ENCODE peak calls at places on chromosome 1, in ten cellular contexts. One of them, this sample, is unnamed.

GRCh38 chr1:70051926-70052325 is 153.5 kb downstream of the LRRC40 start:
- DNase-seq in gastrocnemius medialis: no peak
- DNase-seq in ovary: no peak
- DNase-seq in astrocyte of the spinal cord: no peak
- DNase-seq in fibroblast of villous mesenchyme: no peak
- DNase-seq in psoas muscle: no peak
- DNase-seq in heart right ventricle: no peak
- DNase-seq in astrocyte of the cerebellum: no peak
- DNase-seq in WTC11: no peak
- DNase-seq in left ventricle myocardium inferior: no peak
- DNase-seq in this sample: no peak

GRCh38 chr1:3803905-3804626 is 7.8 kb upstream of the LRRC47 start:
- DNase-seq in gastrocnemius medialis: no peak
- DNase-seq in ovary: no peak
- DNase-seq in astrocyte of the spinal cord: no peak
- DNase-seq in fibroblast of villous mesenchyme: no peak
- DNase-seq in psoas muscle: no peak
- DNase-seq in heart right ventricle: no peak
- DNase-seq in astrocyte of the cerebellum: no peak
- DNase-seq in WTC11: no peak
- DNase-seq in left ventricle myocardium inferior: no peak
- DNase-seq in this sample: no peak

GRCh38 chr1:51014878-51015277 is 44.8 kb downstream of the CDKN2C start:
- DNase-seq in gastrocnemius medialis: no peak
- DNase-seq in ovary: no peak
- DNase-seq in astrocyte of the spinal cord: no peak
- DNase-seq in fibroblast of villous mesenchyme: no peak
- DNase-seq in psoas muscle: no peak
- DNase-seq in heart right ventricle: no peak
- DNase-seq in astrocyte of the cerebellum: no peak
- DNase-seq in WTC11: no peak
- DNase-seq in left ventricle myocardium inferior: no peak
- DNase-seq in this sample: no peak

GRCh38 chr1:172236958-172237357 is 183.5 kb upstream of the C1orf105 start:
- DNase-seq in gastrocnemius medialis: no peak
- DNase-seq in ovary: no peak
- DNase-seq in astrocyte of the spinal cord: no peak
- DNase-seq in fibroblast of villous mesenchyme: no peak
- DNase-seq in psoas muscle: no peak
- DNase-seq in heart right ventricle: no peak
- DNase-seq in astrocyte of the cerebellum: no peak
- DNase-seq in WTC11: no peak
- DNase-seq in left ventricle myocardium inferior: no peak
- DNase-seq in this sample: no peak

GRCh38 chr1:207579436-207579799 is 65.5 kb upstream of the CR1L start:
- DNase-seq in gastrocnemius medialis: peak; percentile 23
- DNase-seq in ovary: peak; percentile 19
- DNase-seq in astrocyte of the spinal cord: peak; percentile 44
- DNase-seq in fibroblast of villous mesenchyme: peak; percentile 67
- DNase-seq in psoas muscle: no peak
- DNase-seq in heart right ventricle: no peak
- DNase-seq in astrocyte of the cerebellum: no peak
- DNase-seq in WTC11: peak; percentile 72
- DNase-seq in left ventricle myocardium inferior: no peak
- DNase-seq in this sample: peak; percentile 35

GRCh38 chr1:175129182-175129581 is 61.5 kb downstream of the TNN start:
- DNase-seq in gastrocnemius medialis: no peak
- DNase-seq in ovary: no peak
- DNase-seq in astrocyte of the spinal cord: no peak
- DNase-seq in fibroblast of villous mesenchyme: peak; percentile 62
- DNase-seq in psoas muscle: no peak
- DNase-seq in heart right ventricle: no peak
- DNase-seq in astrocyte of the cerebellum: no peak
- DNase-seq in WTC11: no peak
- DNase-seq in left ventricle myocardium inferior: no peak
- DNase-seq in this sample: no peak

GRCh38 chr1:154652893-154653292 is 44.9 kb upstream of the ADAR start:
- DNase-seq in gastrocnemius medialis: no peak
- DNase-seq in ovary: no peak
- DNase-seq in astrocyte of the spinal cord: no peak
- DNase-seq in fibroblast of villous mesenchyme: no peak
- DNase-seq in psoas muscle: no peak
- DNase-seq in heart right ventricle: no peak
- DNase-seq in astrocyte of the cerebellum: no peak
- DNase-seq in WTC11: no peak
- DNase-seq in left ventricle myocardium inferior: no peak
- DNase-seq in this sample: no peak

GRCh38 chr1:241351841-241352240 is 5.2 kb downstream of the RGS7 start:
- DNase-seq in gastrocnemius medialis: no peak
- DNase-seq in ovary: no peak
- DNase-seq in astrocyte of the spinal cord: no peak
- DNase-seq in fibroblast of villous mesenchyme: no peak
- DNase-seq in psoas muscle: no peak
- DNase-seq in heart right ventricle: no peak
- DNase-seq in astrocyte of the cerebellum: no peak
- DNase-seq in WTC11: no peak
- DNase-seq in left ventricle myocardium inferior: no peak
- DNase-seq in this sample: no peak

DNA sequence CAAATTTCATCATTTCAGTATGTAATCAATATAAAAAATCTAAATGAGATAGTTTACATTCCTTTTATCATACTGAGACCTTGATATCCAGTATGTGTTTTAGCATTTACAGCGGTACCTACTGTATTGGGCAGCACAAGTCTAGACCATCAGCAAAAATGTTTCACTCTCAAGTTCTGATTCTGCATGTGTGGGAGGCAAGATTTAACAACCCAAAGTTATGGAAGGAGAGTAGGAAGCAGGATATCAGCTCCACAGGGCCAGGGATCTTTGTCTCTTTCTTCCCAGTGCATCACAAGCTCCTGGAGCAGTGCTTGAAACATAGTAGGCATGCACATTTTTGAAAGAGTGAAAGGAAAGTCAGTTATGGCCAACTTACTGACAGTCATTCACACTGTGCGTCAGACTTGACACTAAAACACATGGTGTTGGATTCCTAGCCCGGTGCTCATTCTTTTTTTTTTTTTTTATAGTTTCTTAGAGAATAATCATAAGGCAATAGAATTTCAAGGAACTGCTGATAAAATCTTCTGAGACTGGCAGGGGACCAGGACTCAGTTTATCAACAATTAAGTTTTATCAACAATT is 6.1 kb downstream of the TENT5C start:
- DNase-seq in gastrocnemius medialis: no peak
- DNase-seq in ovary: no peak
- DNase-seq in astrocyte of the spinal cord: no peak
- DNase-seq in fibroblast of villous mesenchyme: peak; percentile 24
- DNase-seq in psoas muscle: no peak
- DNase-seq in heart right ventricle: no peak
- DNase-seq in astrocyte of the cerebellum: no peak
- DNase-seq in WTC11: no peak
- DNase-seq in left ventricle myocardium inferior: no peak
- DNase-seq in this sample: no peak
- TF ChIP-seq CTCF in gastrocnemius medialis: no peak
- TF ChIP-seq CTCF in ovary: no peak
- TF ChIP-seq CTCF in astrocyte of the spinal cord: no peak
- TF ChIP-seq CTCF in fibroblast of villous mesenchyme: no peak
- TF ChIP-seq CTCF in psoas muscle: no peak
- TF ChIP-seq CTCF in heart right ventricle: no peak
- TF ChIP-seq CTCF in astrocyte of the cerebellum: no peak
- TF ChIP-seq CTCF in WTC11: no peak
- TF ChIP-seq CTCF in left ventricle myocardium inferior: no peak
- TF ChIP-seq CTCF in this sample: no peak

GRCh38 chr1:5996641-5997270 is 4.5 kb upstream of the NPHP4 start:
- DNase-seq in gastrocnemius medialis: peak; percentile 5
- DNase-seq in ovary: no peak
- DNase-seq in astrocyte of the spinal cord: no peak
- DNase-seq in fibroblast of villous mesenchyme: no peak
- DNase-seq in psoas muscle: peak; percentile 37
- DNase-seq in heart right ventricle: peak; percentile 4
- DNase-seq in astrocyte of the cerebellum: no peak
- DNase-seq in WTC11: no peak
- DNase-seq in left ventricle myocardium inferior: peak; percentile 4
- DNase-seq in this sample: no peak

GRCh38 chr1:5995871-5996630 is 3.8 kb upstream of the NPHP4 start:
- DNase-seq in gastrocnemius medialis: peak; percentile 9
- DNase-seq in ovary: no peak
- DNase-seq in astrocyte of the spinal cord: no peak
- DNase-seq in fibroblast of villous mesenchyme: no peak
- DNase-seq in psoas muscle: peak; percentile 45
- DNase-seq in heart right ventricle: peak; percentile 8
- DNase-seq in astrocyte of the cerebellum: no peak
- DNase-seq in WTC11: no peak
- DNase-seq in left ventricle myocardium inferior: peak; percentile 6
- DNase-seq in this sample: no peak

GRCh38 chr1:5992814-5993552 is 758 bp upstream of the NPHP4 start:
- DNase-seq in gastrocnemius medialis: peak; percentile 10
- DNase-seq in ovary: no peak
- DNase-seq in astrocyte of the spinal cord: no peak
- DNase-seq in fibroblast of villous mesenchyme: no peak
- DNase-seq in psoas muscle: peak; percentile 57
- DNase-seq in heart right ventricle: peak; percentile 22
- DNase-seq in astrocyte of the cerebellum: no peak
- DNase-seq in WTC11: no peak
- DNase-seq in left ventricle myocardium inferior: no peak
- DNase-seq in this sample: no peak

GRCh38 chr1:5993553-5994510 is 1.6 kb upstream of the NPHP4 start:
- DNase-seq in gastrocnemius medialis: peak; percentile 13
- DNase-seq in ovary: no peak
- DNase-seq in astrocyte of the spinal cord: no peak
- DNase-seq in fibroblast of villous mesenchyme: no peak
- DNase-seq in psoas muscle: peak; percentile 47
- DNase-seq in heart right ventricle: peak; percentile 17
- DNase-seq in astrocyte of the cerebellum: no peak
- DNase-seq in WTC11: no peak
- DNase-seq in left ventricle myocardium inferior: peak; percentile 12
- DNase-seq in this sample: no peak

GRCh38 chr1:5994713-5995621 is 2.7 kb upstream of the NPHP4 start:
- DNase-seq in gastrocnemius medialis: peak; percentile 10
- DNase-seq in ovary: no peak
- DNase-seq in astrocyte of the spinal cord: no peak
- DNase-seq in fibroblast of villous mesenchyme: no peak
- DNase-seq in psoas muscle: peak; percentile 50
- DNase-seq in heart right ventricle: peak; percentile 17
- DNase-seq in astrocyte of the cerebellum: no peak
- DNase-seq in WTC11: no peak
- DNase-seq in left ventricle myocardium inferior: peak; percentile 18
- DNase-seq in this sample: no peak
- TF ChIP-seq CTCF in gastrocnemius medialis: no peak
- TF ChIP-seq CTCF in ovary: no peak
- TF ChIP-seq CTCF in astrocyte of the spinal cord: peak; percentile 5
- TF ChIP-seq CTCF in fibroblast of villous mesenchyme: no peak
- TF ChIP-seq CTCF in psoas muscle: no peak
- TF ChIP-seq CTCF in heart right ventricle: no peak
- TF ChIP-seq CTCF in astrocyte of the cerebellum: peak; percentile 8
- TF ChIP-seq CTCF in WTC11: no peak
- TF ChIP-seq CTCF in left ventricle myocardium inferior: no peak
- TF ChIP-seq CTCF in this sample: no peak

GRCh38 chr1:223756806-223757700 is 44.7 kb downstream of the CAPN2 start:
- DNase-seq in gastrocnemius medialis: no peak
- DNase-seq in ovary: no peak
- DNase-seq in astrocyte of the spinal cord: no peak
- DNase-seq in fibroblast of villous mesenchyme: no peak
- DNase-seq in psoas muscle: no peak
- DNase-seq in heart right ventricle: no peak
- DNase-seq in astrocyte of the cerebellum: no peak
- DNase-seq in WTC11: no peak
- DNase-seq in left ventricle myocardium inferior: no peak
- DNase-seq in this sample: no peak

GRCh38 chr1:223761416-223761815 is 49.1 kb downstream of the CAPN2 start:
- DNase-seq in gastrocnemius medialis: no peak
- DNase-seq in ovary: no peak
- DNase-seq in astrocyte of the spinal cord: no peak
- DNase-seq in fibroblast of villous mesenchyme: peak; percentile 38
- DNase-seq in psoas muscle: no peak
- DNase-seq in heart right ventricle: no peak
- DNase-seq in astrocyte of the cerebellum: no peak
- DNase-seq in WTC11: no peak
- DNase-seq in left ventricle myocardium inferior: no peak
- DNase-seq in this sample: no peak

GRCh38 chr1:223760833-223761232 is 48.5 kb downstream of the CAPN2 start:
- DNase-seq in gastrocnemius medialis: no peak
- DNase-seq in ovary: no peak
- DNase-seq in astrocyte of the spinal cord: no peak
- DNase-seq in fibroblast of villous mesenchyme: no peak
- DNase-seq in psoas muscle: no peak
- DNase-seq in heart right ventricle: no peak
- DNase-seq in astrocyte of the cerebellum: no peak
- DNase-seq in WTC11: no peak
- DNase-seq in left ventricle myocardium inferior: no peak
- DNase-seq in this sample: no peak

GRCh38 chr1:223758734-223759133 is 46.4 kb downstream of the CAPN2 start:
- DNase-seq in gastrocnemius medialis: no peak
- DNase-seq in ovary: no peak
- DNase-seq in astrocyte of the spinal cord: no peak
- DNase-seq in fibroblast of villous mesenchyme: no peak
- DNase-seq in psoas muscle: no peak
- DNase-seq in heart right ventricle: no peak
- DNase-seq in astrocyte of the cerebellum: no peak
- DNase-seq in WTC11: no peak
- DNase-seq in left ventricle myocardium inferior: no peak
- DNase-seq in this sample: no peak

GRCh38 chr1:223759273-223759672 is 46.9 kb downstream of the CAPN2 start:
- DNase-seq in gastrocnemius medialis: no peak
- DNase-seq in ovary: no peak
- DNase-seq in astrocyte of the spinal cord: no peak
- DNase-seq in fibroblast of villous mesenchyme: no peak
- DNase-seq in psoas muscle: no peak
- DNase-seq in heart right ventricle: no peak
- DNase-seq in astrocyte of the cerebellum: no peak
- DNase-seq in WTC11: peak; percentile 38
- DNase-seq in left ventricle myocardium inferior: no peak
- DNase-seq in this sample: no peak
- TF ChIP-seq CTCF in gastrocnemius medialis: no peak
- TF ChIP-seq CTCF in ovary: no peak
- TF ChIP-seq CTCF in astrocyte of the spinal cord: no peak
- TF ChIP-seq CTCF in fibroblast of villous mesenchyme: no peak
- TF ChIP-seq CTCF in psoas muscle: no peak
- TF ChIP-seq CTCF in heart right ventricle: no peak
- TF ChIP-seq CTCF in astrocyte of the cerebellum: no peak
- TF ChIP-seq CTCF in WTC11: no peak
- TF ChIP-seq CTCF in left ventricle myocardium inferior: no peak
- TF ChIP-seq CTCF in this sample: no peak

DNA sequence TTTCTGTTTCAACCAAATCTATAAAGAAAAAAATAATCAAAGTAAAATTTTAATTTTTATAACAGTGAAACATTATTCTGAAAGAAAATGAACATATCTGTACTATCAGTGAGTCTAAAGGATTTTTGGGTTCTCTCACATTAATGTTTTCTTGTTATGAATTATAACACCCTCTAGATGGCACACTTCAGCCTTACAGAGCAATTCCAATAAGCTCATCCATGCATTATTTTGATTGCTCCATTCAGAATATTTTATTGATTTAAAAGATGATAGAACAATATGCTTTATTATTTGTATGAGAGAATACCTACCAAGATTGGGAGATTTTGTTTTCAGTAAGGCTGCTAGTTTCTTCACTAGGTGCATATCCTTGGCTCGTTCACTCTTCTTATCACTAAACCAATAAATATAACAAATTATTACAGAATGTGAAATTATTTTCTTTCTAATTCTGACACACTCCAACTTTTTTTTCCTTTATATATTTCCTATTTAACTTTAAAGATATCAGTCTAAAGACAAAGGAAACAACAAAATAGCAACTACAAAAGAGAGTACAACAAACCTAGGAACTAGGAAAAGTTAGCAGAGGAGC is 82.4 kb downstream of the RAB3GAP2 start:
- DNase-seq in gastrocnemius medialis: no peak
- DNase-seq in ovary: no peak
- DNase-seq in astrocyte of the spinal cord: peak; percentile 35
- DNase-seq in fibroblast of villous mesenchyme: peak; percentile 40
- DNase-seq in psoas muscle: no peak
- DNase-seq in heart right ventricle: no peak
- DNase-seq in astrocyte of the cerebellum: peak; percentile 16
- DNase-seq in WTC11: no peak
- DNase-seq in left ventricle myocardium inferior: no peak
- DNase-seq in this sample: no peak
- TF ChIP-seq CTCF in gastrocnemius medialis: no peak
- TF ChIP-seq CTCF in ovary: no peak
- TF ChIP-seq CTCF in astrocyte of the spinal cord: peak; percentile 51
- TF ChIP-seq CTCF in fibroblast of villous mesenchyme: peak; percentile 48
- TF ChIP-seq CTCF in psoas muscle: peak; percentile 48
- TF ChIP-seq CTCF in heart right ventricle: peak; percentile 48
- TF ChIP-seq CTCF in astrocyte of the cerebellum: peak; percentile 46
- TF ChIP-seq CTCF in WTC11: no peak
- TF ChIP-seq CTCF in left ventricle myocardium inferior: peak; percentile 55
- TF ChIP-seq CTCF in this sample: peak; percentile 36

This sample was measured in nephron progenitor cell.